ENCODE peak calls at places on chromosomes 5 and 9, in eight cellular contexts. N is astrocyte; D is NCI-H2171; V is NCI-H1092 treated with DMSO at 0.1 percent for 48 hours; I is EL; T is effector memory CD4-positive, alpha-beta T cell; S is M059J; P is vagina. H is an unnamed sample.
A peak's percentile ranks its signal among the peaks of the same experiment; 100 is the strongest.

GRCh38 chr9:6924149-6924548 is 166.4 kb downstream of the KDM4C start:
- DNase-seq in N (no peak), D (no peak), V (no peak), I (no peak), T (no peak), S (no peak), P (no peak), H (no peak)

GRCh38 chr5:178431063-178431776 is 159.0 kb downstream of the COL23A1 start:
- DNase-seq in N (no peak), D (no peak), V (no peak), I (no peak), T (no peak), S (no peak), P (peak; percentile 77), H (no peak)

GRCh38 chr5:9888517-9888916 is 258.4 kb upstream of the TAS2R1 start:
- DNase-seq in N (peak; percentile 84), D (no peak), V (no peak), I (peak; percentile 90), T (no peak), S (peak; percentile 91), P (no peak), H (no peak)

GRCh38 chr5:125603321-125603720 is 819.9 kb upstream of the GRAMD2B start:
- DNase-seq in N (peak; percentile 63), D (no peak), V (no peak), I (no peak), T (no peak), S (no peak), P (no peak), H (no peak)

GRCh38 chr9:116360974-116361373 is 207.4 kb downstream of the PAPPA start:
- DNase-seq in N (no peak), D (no peak), V (no peak), I (no peak), T (no peak), S (no peak), P (no peak), H (no peak)

GRCh38 chr5:53262348-53262970 is 152.9 kb upstream of the MOCS2 start:
- DNase-seq in N (no peak), D (no peak), V (no peak), I (peak; percentile 61), T (no peak), S (no peak), P (no peak), H (no peak)

GRCh38 chr9:134858051-134858841 is 22.4 kb upstream of the FCN2 start:
- DNase-seq in N (peak; percentile 56), D (no peak), V (no peak), I (peak; percentile 72), T (no peak), S (peak; percentile 92), P (no peak), H (no peak)

GRCh38 chr9:105070176-105070575 is 142.2 kb upstream of the ABCA1 start:
- DNase-seq in N (peak; percentile 47), D (no peak), V (no peak), I (peak; percentile 30), T (no peak), S (peak; percentile 45), P (no peak), H (no peak)